ENCODE peak calls at places on chromosomes 6 and 20, in seven cellular contexts. One of them, this sample, is unnamed.

GRCh38 chr6:130182466-130182865 is 40.3 kb downstream of the SAMD3 start:
- DNase-seq in Peyer's patch: no peak
- DNase-seq in cardiac muscle cell: no peak
- DNase-seq in heart right ventricle: no peak
- DNase-seq in HFF-Myc: no peak
- DNase-seq in lower leg skin: no peak
- DNase-seq in sigmoid colon: no peak
- DNase-seq in this sample: no peak

GRCh38 chr6:170269873-170270541 is 20.9 kb downstream of the DLL1 start:
- DNase-seq in Peyer's patch: no peak
- DNase-seq in cardiac muscle cell: no peak
- DNase-seq in heart right ventricle: no peak
- DNase-seq in HFF-Myc: no peak
- DNase-seq in lower leg skin: no peak
- DNase-seq in sigmoid colon: no peak
- DNase-seq in this sample: no peak

GRCh38 chr20:39880890-39881289 is 808.1 kb downstream of the MAFB start:
- DNase-seq in Peyer's patch: no peak
- DNase-seq in cardiac muscle cell: no peak
- DNase-seq in heart right ventricle: no peak
- DNase-seq in HFF-Myc: no peak
- DNase-seq in lower leg skin: no peak
- DNase-seq in sigmoid colon: no peak
- DNase-seq in this sample: no peak

GRCh38 chr6:75084872-75085381 is 120.9 kb downstream of the COL12A1 start:
- DNase-seq in Peyer's patch: peak
- DNase-seq in cardiac muscle cell: no peak
- DNase-seq in heart right ventricle: peak
- DNase-seq in HFF-Myc: no peak
- DNase-seq in lower leg skin: no peak
- DNase-seq in sigmoid colon: peak
- DNase-seq in this sample: peak

GRCh38 chr20:6613280-6613861 is 154.1 kb upstream of the BMP2 start:
- DNase-seq in Peyer's patch: no peak
- DNase-seq in cardiac muscle cell: no peak
- DNase-seq in heart right ventricle: no peak
- DNase-seq in HFF-Myc: no peak
- DNase-seq in lower leg skin: no peak
- DNase-seq in sigmoid colon: no peak
- DNase-seq in this sample: no peak

GRCh38 chr6:36956111-36956820 is 1.7 kb downstream of the PI16 start:
- DNase-seq in Peyer's patch: peak
- DNase-seq in cardiac muscle cell: no peak
- DNase-seq in heart right ventricle: no peak
- DNase-seq in HFF-Myc: no peak
- DNase-seq in lower leg skin: no peak
- DNase-seq in sigmoid colon: no peak
- DNase-seq in this sample: no peak

GRCh38 chr20:45011108-45011526 is 44.8 kb downstream of the STK4 start:
- DNase-seq in Peyer's patch: peak
- DNase-seq in cardiac muscle cell: peak
- DNase-seq in heart right ventricle: no peak
- DNase-seq in HFF-Myc: no peak
- DNase-seq in lower leg skin: peak
- DNase-seq in sigmoid colon: no peak
- DNase-seq in this sample: peak

GRCh38 chr6:100577425-100577824 is 112.7 kb upstream of the SIM1 start:
- DNase-seq in Peyer's patch: no peak
- DNase-seq in cardiac muscle cell: no peak
- DNase-seq in heart right ventricle: no peak
- DNase-seq in HFF-Myc: no peak
- DNase-seq in lower leg skin: no peak
- DNase-seq in sigmoid colon: no peak
- DNase-seq in this sample: no peak

GRCh38 chr6:148295261-148295887 is 47.3 kb upstream of the SASH1 start:
- DNase-seq in Peyer's patch: no peak
- DNase-seq in cardiac muscle cell: peak
- DNase-seq in heart right ventricle: no peak
- DNase-seq in HFF-Myc: no peak
- DNase-seq in lower leg skin: no peak
- DNase-seq in sigmoid colon: no peak
- DNase-seq in this sample: no peak

GRCh38 chr6:33414592-33415271 is 3.2 kb downstream of the CUTA start:
- DNase-seq in Peyer's patch: no peak
- DNase-seq in cardiac muscle cell: no peak
- DNase-seq in heart right ventricle: no peak
- DNase-seq in HFF-Myc: no peak
- DNase-seq in lower leg skin: no peak
- DNase-seq in sigmoid colon: no peak
- DNase-seq in this sample: no peak
- TF ChIP-seq CTCF in Peyer's patch: no peak
- TF ChIP-seq CTCF in cardiac muscle cell: peak
- TF ChIP-seq CTCF in heart right ventricle: no peak
- TF ChIP-seq CTCF in HFF-Myc: peak
- TF ChIP-seq CTCF in lower leg skin: no peak
- TF ChIP-seq CTCF in sigmoid colon: no peak
- TF ChIP-seq CTCF in this sample: peak

DNA sequence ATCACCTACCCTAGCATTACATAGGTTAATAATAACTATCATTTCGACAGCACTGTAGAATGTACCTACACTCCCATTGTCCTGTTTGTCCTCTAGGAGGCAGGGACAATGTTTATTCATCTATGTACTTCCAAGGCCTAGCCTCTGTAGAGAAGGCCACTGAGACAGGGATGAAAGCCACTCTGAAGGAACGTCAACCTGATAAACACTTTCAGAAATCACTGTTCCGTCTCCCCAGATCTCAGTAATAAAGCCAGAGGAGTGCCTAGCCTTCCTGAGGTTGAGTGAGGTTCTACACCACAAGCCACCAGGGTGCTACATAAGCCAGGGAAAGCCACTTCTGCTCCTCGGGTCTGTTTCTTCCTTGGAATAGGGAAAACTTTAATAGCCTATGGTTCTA is 44.8 kb downstream of the POPDC3 start:
- DNase-seq in Peyer's patch: no peak
- DNase-seq in cardiac muscle cell: peak
- DNase-seq in heart right ventricle: no peak
- DNase-seq in HFF-Myc: no peak
- DNase-seq in lower leg skin: no peak
- DNase-seq in sigmoid colon: no peak
- DNase-seq in this sample: no peak
- TF ChIP-seq CTCF in Peyer's patch: peak
- TF ChIP-seq CTCF in cardiac muscle cell: no peak
- TF ChIP-seq CTCF in heart right ventricle: peak
- TF ChIP-seq CTCF in HFF-Myc: no peak
- TF ChIP-seq CTCF in lower leg skin: no peak
- TF ChIP-seq CTCF in sigmoid colon: peak
- TF ChIP-seq CTCF in this sample: peak

DNA sequence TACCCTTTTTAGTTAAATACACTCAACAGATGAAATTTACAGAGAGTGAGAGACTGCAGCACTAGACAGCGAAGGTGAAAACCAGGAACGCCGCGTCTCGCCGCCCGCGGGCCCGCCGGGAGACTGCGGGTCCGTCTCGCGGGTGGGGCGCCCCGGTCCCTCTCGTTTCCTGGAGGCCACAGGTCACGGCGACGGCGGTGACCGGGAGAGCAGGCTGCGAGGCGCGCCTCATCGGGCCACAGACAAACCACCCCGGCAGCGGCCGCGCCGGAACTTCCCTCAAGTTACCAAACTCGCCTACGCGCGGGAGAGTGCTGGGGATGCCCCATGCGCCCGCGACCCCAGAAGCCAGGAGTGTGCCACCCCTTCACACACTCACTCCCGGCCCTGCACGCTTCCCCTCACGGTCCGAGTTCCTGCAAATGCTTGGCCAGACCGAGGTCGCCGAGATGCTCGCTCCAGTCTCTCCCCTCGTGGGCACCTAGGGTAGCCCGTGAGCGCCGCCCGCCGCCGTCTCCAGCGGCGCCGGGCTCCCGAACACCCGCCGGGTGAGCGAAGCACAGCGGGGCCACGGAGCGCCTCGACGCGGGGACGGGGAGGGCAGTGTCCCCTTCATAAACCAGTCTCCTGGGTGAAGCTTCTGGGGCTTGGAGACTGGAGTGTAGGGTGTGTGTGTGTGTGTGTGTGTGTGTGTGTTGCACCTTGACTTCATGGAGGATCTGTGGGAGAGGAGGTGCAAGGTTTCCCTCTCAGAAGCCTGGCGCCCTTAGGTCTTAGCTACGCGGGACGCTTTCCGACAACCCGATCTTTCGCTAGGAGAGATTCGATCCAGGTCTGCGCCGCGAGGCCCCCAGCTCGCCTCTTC is 1.4 kb downstream of the BACH2 start:
- DNase-seq in Peyer's patch: peak
- DNase-seq in cardiac muscle cell: peak
- DNase-seq in heart right ventricle: peak
- DNase-seq in HFF-Myc: no peak
- DNase-seq in lower leg skin: peak
- DNase-seq in sigmoid colon: peak
- DNase-seq in this sample: peak
- TF ChIP-seq CTCF in Peyer's patch: peak
- TF ChIP-seq CTCF in cardiac muscle cell: peak
- TF ChIP-seq CTCF in heart right ventricle: no peak
- TF ChIP-seq CTCF in HFF-Myc: peak
- TF ChIP-seq CTCF in lower leg skin: no peak
- TF ChIP-seq CTCF in sigmoid colon: peak
- TF ChIP-seq CTCF in this sample: peak

GRCh38 chr20:35621560-35621946 is 5.9 kb downstream of the SPAG4 start:
- DNase-seq in Peyer's patch: no peak
- DNase-seq in cardiac muscle cell: no peak
- DNase-seq in heart right ventricle: no peak
- DNase-seq in HFF-Myc: no peak
- DNase-seq in lower leg skin: no peak
- DNase-seq in sigmoid colon: no peak
- DNase-seq in this sample: no peak
- TF ChIP-seq CTCF in Peyer's patch: no peak
- TF ChIP-seq CTCF in cardiac muscle cell: no peak
- TF ChIP-seq CTCF in heart right ventricle: no peak
- TF ChIP-seq CTCF in HFF-Myc: no peak
- TF ChIP-seq CTCF in lower leg skin: no peak
- TF ChIP-seq CTCF in sigmoid colon: no peak
- TF ChIP-seq CTCF in this sample: peak

DNA sequence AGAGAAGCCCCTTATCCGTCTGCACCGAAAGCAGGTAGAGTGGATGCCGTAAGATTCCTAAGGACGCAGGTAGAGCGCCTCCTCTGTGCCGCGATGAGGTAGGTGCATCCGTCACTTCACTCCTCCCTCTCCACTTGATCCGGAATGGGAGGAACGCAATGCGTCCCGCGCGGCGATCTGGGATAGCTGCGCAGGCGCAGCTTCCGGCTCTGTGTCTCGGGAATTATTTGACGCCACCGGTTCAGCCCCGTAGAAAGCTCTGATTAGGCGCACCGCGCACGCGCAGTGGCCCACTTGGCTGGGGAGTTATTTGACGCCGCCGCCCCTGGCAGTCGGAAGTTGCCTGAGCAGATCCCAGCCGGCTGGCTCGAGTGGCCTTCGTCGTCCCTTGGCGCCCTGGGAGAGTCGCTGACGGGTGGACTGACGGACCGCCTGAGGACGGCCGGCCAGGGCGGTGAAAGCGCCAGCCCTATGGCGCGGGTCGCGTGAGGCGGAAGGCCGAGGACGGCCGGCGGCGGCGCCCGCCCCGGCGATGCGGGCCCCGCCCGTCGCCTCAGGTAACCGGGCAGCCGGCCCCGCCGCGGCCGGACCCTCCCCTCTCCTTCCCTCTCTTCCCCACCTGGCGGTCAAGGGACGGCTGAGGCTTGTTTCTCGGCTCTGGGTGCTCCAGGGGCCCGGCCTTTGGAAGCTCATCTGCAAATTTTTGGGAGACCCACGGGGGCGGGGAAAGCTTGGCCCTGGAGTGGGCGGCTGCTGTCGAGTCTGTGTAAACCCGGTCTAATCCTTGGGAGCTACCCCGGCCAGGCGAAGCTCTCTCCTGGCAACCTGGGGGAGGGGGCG is at the start of gene RALGAPB:
- DNase-seq in Peyer's patch: peak
- DNase-seq in cardiac muscle cell: peak
- DNase-seq in heart right ventricle: peak
- DNase-seq in HFF-Myc: peak
- DNase-seq in lower leg skin: peak
- DNase-seq in sigmoid colon: peak
- DNase-seq in this sample: peak
- TF ChIP-seq CTCF in Peyer's patch: peak
- TF ChIP-seq CTCF in cardiac muscle cell: peak
- TF ChIP-seq CTCF in heart right ventricle: no peak
- TF ChIP-seq CTCF in HFF-Myc: peak
- TF ChIP-seq CTCF in lower leg skin: no peak
- TF ChIP-seq CTCF in sigmoid colon: no peak
- TF ChIP-seq CTCF in this sample: peak

GRCh38 chr20:55004044-55004443 is 528.7 kb downstream of the DOK5 start:
- DNase-seq in Peyer's patch: no peak
- DNase-seq in cardiac muscle cell: peak
- DNase-seq in heart right ventricle: no peak
- DNase-seq in HFF-Myc: no peak
- DNase-seq in lower leg skin: no peak
- DNase-seq in sigmoid colon: no peak
- DNase-seq in this sample: no peak
- TF ChIP-seq CTCF in Peyer's patch: peak
- TF ChIP-seq CTCF in cardiac muscle cell: no peak
- TF ChIP-seq CTCF in heart right ventricle: no peak
- TF ChIP-seq CTCF in HFF-Myc: no peak
- TF ChIP-seq CTCF in lower leg skin: no peak
- TF ChIP-seq CTCF in sigmoid colon: no peak
- TF ChIP-seq CTCF in this sample: no peak

GRCh38 chr20:56468317-56469076 is at the start of gene RTF2:
- DNase-seq in Peyer's patch: peak
- DNase-seq in cardiac muscle cell: peak
- DNase-seq in heart right ventricle: peak
- DNase-seq in HFF-Myc: peak
- DNase-seq in lower leg skin: peak
- DNase-seq in sigmoid colon: peak
- DNase-seq in this sample: peak
- TF ChIP-seq CTCF in Peyer's patch: no peak
- TF ChIP-seq CTCF in cardiac muscle cell: no peak
- TF ChIP-seq CTCF in heart right ventricle: no peak
- TF ChIP-seq CTCF in HFF-Myc: no peak
- TF ChIP-seq CTCF in lower leg skin: no peak
- TF ChIP-seq CTCF in sigmoid colon: no peak
- TF ChIP-seq CTCF in this sample: no peak

DNA sequence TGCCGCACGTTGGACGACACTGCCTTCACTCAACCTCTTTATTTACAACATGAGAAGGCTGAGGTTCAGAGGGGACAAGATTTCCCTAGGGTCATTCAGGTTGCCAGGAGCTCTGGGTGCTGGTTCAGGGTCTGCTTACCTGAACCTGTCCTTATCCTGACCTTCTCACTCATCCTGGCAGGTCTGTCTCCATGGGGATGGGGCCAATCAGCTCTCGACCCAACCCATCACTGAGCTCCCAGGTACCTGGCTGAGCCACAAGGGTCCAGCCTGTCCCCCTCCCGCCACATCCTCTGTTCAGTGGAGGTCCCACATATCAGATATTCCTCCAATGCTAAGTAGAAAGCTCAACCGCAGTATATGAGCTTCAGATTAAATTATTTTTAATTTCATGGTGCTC is 225.6 kb downstream of the ANKRD60 start:
- DNase-seq in Peyer's patch: no peak
- DNase-seq in cardiac muscle cell: no peak
- DNase-seq in heart right ventricle: no peak
- DNase-seq in HFF-Myc: no peak
- DNase-seq in lower leg skin: no peak
- DNase-seq in sigmoid colon: no peak
- DNase-seq in this sample: no peak
- TF ChIP-seq CTCF in Peyer's patch: no peak
- TF ChIP-seq CTCF in cardiac muscle cell: no peak
- TF ChIP-seq CTCF in heart right ventricle: no peak
- TF ChIP-seq CTCF in HFF-Myc: no peak
- TF ChIP-seq CTCF in lower leg skin: no peak
- TF ChIP-seq CTCF in sigmoid colon: no peak
- TF ChIP-seq CTCF in this sample: no peak

This sample was measured in neural crest cell.